ENCODE peak calls at places on chromosomes 7 and 10, in four cellular contexts. L is PC-3, N is aorta, C is heart left ventricle. I is an unnamed sample.

GRCh38 chr7:106864298-106865081 is 592 bp upstream of the PIK3CG start:
- DNase-seq in L (no peak), N (no peak), C (no peak), I (no peak)

GRCh38 chr7:36157506-36158320 is 4.7 kb downstream of the EEPD1 start:
- DNase-seq in L (peak; percentile 77), N (no peak), C (no peak), I (no peak)

GRCh38 chr10:44383749-44384600 is 922 bp downstream of the CXCL12 start:
- DNase-seq in L (no peak), N (peak; percentile 62), C (peak; percentile 50), I (no peak)

GRCh38 chr10:82742478-82742877 is 867.5 kb downstream of the NRG3 start:
- DNase-seq in L (peak; percentile 16), N (peak; percentile 45), C (no peak), I (no peak)

GRCh38 chr7:154167807-154168206 is 115.6 kb downstream of the DPP6 start:
- DNase-seq in L (no peak), N (no peak), C (no peak), I (peak; percentile 77)

GRCh38 chr7:72268826-72269225 is 143.3 kb downstream of the CALN1 start:
- DNase-seq in L (no peak), N (no peak), C (no peak), I (no peak)

GRCh38 chr10:74202356-74202755 is 51.3 kb downstream of the ADK start:
- DNase-seq in L (no peak), N (no peak), C (no peak), I (no peak)

GRCh38 chr7:116377721-116378120 is 121.8 kb upstream of the CAV2 start:
- DNase-seq in L (no peak), N (no peak), C (no peak), I (no peak)

GRCh38 chr7:129482781-129483180 is 19.6 kb upstream of the SMKR1 start:
- DNase-seq in L (no peak), N (no peak), C (no peak), I (no peak)

GRCh38 chr7:22561895-22562593 is 62.1 kb upstream of the STEAP1B start:
- DNase-seq in L (peak; percentile 55), N (no peak), C (no peak), I (no peak)

GRCh38 chr7:22561356-22561755 is 61.4 kb upstream of the STEAP1B start:
- DNase-seq in L (peak; percentile 91), N (peak; percentile 90), C (peak; percentile 83), I (no peak)

GRCh38 chr7:22564511-22565045 is 64.6 kb upstream of the STEAP1B start:
- DNase-seq in L (peak; percentile 88), N (peak; percentile 69), C (peak; percentile 70), I (no peak)

GRCh38 chr7:22563621-22564241 is 63.7 kb upstream of the STEAP1B start:
- DNase-seq in L (peak; percentile 9), N (no peak), C (no peak), I (no peak)

DNA sequence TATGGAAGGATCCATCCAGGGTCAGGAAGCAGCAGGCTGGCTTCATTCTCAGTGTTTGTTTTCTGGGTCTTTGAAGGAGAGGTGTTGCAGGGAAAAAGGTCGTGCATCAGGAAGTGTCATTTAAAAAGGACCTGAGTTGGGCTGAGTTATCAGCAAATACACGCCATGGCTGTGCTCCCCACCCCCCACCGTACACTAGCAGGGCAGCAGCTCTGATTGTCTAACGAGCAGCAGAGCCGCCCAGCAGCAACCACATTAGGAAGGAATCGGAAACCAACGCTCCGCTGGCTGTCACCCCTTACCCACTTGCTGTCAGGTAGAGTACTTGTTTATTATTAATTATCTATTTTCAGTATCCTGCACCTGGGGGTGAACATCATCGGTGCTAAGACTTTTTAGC is 63.1 kb upstream of the STEAP1B start:
- DNase-seq in L (no peak), N (no peak), C (peak; percentile 38), I (no peak)
- H3K4me3 ChIP-seq in L (no peak overlapping the region), N (no peak overlapping the region), C (peak overlapping the region; percentile 44), I (no peak overlapping the region)

DNA sequence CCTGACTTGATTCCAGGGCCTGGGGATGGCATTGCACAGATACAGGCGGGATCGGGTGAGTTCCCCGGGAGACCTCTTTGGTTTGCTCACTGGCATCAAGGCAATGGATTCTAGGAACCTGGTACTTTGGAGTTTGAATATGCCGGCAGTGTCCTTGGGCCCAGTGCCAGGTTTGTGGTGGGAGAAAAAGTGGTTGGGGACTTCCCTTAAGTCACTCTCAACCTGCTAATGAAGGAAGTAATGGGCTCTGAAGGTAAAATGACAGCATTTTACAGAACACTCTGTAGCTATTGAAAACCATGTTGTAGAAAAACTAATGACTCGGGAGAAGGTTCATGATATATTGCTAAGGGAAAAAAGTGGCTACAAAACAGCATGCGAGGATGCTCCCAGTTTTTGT is 129.9 kb downstream of the CFAP58 start:
- DNase-seq in L (no peak), N (no peak), C (no peak), I (no peak)
- H3K4me3 ChIP-seq in L (no peak overlapping the region), N (no peak overlapping the region), C (no peak overlapping the region), I (no peak overlapping the region)

DNA sequence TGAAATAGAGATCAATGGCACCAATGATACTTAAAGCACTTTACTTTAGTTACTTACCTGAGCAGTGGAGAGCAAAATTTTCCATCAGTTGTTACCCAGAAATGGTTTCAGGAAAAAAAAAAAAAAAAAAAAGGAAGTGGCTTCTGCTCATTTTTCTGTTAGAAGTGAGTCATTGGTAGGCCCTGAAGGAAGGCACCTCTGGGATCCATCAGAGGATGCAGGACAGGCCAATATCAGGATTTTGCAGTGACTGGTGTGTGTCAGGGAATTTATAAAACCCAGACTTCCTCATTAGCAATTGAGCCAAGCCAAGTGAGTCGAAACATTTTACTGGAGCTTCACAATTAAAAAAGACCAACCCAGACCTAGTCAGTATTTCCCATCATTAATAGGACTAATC is 2.3 kb upstream of the SMIM30 start:
- DNase-seq in L (no peak), N (no peak), C (no peak), I (peak; percentile 12)
- H3K4me3 ChIP-seq in L (no peak overlapping the region), N (no peak overlapping the region), C (no peak overlapping the region), I (no peak overlapping the region)

DNA sequence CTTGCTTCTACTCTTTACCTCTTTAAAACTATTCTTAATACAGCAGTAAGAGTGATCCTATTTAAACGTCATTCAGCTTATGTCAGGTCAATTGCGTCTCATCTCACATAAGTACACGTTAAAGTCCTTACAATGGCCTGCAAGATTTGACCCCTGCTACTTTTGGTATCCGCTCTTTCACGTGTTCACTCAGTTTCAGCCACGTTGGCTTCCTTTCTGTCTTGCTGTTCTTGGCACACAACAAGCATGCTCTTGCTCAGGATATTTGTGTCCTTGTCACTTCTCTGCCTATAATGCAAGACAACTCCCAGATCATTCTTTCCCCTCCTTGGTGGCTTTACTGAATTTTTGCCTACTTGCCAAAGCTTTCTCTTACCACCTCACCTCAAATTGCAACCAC is 296.8 kb downstream of the PCLO start:
- DNase-seq in L (no peak), N (no peak), C (no peak), I (no peak)
- H3K4me3 ChIP-seq in L (no peak overlapping the region), N (no peak overlapping the region), C (no peak overlapping the region), I (no peak overlapping the region)

DNA sequence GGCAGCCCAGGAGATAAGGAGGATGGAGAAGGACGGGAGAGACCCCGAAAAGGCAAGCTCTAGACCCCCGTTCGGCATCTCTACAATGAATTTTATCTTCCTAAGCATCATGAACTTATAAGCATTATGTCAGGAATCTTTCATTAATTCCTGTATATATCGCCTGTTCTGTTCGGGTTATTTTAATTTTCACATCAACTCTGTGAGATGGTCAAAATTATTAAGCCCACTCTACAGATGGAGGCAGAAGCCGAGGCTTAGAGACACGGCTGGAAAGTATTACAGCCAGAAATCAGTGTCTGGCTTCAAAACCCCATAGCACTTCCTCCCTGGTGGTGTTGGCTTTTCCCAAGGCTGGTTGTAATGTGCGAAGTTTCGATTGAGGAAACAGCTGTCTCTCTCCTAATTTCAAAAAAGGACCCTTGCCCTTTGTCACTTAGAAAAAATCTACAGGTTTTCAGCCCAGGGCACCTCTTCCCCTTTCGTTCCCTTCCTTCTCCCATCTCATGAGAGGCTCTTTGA is 1.5 kb upstream of the GRM8 start:
- DNase-seq in L (no peak), N (no peak), C (no peak), I (no peak)
- H3K4me3 ChIP-seq in L (peak overlapping the region; percentile 79), N (no peak overlapping the region), C (peak overlapping the region; percentile 50), I (peak overlapping the region; percentile 78)

DNA sequence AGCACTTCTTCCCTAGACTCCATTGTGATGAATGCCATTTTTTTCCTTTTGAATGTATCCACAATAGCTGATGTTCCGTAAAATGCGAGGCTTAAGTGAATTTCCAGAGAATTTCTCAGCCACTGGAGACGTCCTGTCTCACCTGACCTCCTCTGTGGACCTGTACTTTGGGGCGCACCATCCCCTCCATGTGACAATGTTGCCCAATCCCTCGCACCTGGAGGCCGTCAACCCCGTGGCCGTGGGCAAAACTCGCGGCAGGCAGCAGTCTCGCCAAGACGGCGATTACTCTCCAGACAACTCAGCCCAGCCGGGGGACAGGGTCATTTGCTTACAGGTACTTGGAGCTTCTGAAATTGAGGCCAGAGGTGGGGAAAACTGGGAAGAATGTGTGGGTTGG is 20.2 kb downstream of the DHTKD1 start:
- DNase-seq in L (no peak), N (no peak), C (no peak), I (no peak)
- H3K4me3 ChIP-seq in L (no peak overlapping the region), N (no peak overlapping the region), C (no peak overlapping the region), I (no peak overlapping the region)

GRCh38 chr10:75395171-75395954 is 6.2 kb downstream of the ZNF503 start:
- DNase-seq in L (peak; percentile 93), N (peak; percentile 68), C (peak; percentile 40), I (no peak)
- H3K4me3 ChIP-seq in L (peak overlapping the region; percentile 79), N (no peak overlapping the region), C (peak overlapping the region; percentile 56), I (no peak overlapping the region)

GRCh38 chr10:133372507-133372906 is 647 bp downstream of the ECHS1 start:
- DNase-seq in L (no peak), N (no peak), C (no peak), I (no peak)
- H3K4me3 ChIP-seq in L (peak overlapping the region; percentile 58), N (peak overlapping the region; percentile 74), C (peak overlapping the region; percentile 93), I (no peak overlapping the region)

DNA sequence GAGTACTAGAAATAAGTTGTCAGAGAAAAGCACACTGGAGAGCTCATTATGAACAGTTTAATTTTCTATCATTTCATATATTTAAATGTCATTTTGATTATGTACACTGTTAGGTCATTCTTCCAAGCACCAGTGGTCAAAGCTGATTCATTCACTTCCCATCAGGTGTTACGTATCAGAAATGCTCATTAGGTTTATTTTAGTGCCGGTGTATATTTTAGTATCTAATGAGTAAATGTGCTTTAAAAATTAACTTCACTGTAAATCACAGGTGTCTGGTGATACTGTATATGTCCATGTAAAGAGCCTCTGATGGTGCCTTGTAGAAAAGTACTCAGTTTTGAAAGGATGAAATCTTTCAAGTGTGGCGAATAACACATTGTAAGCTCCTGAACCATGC is 3.5 kb downstream of the DMTF1 start:
- DNase-seq in L (no peak), N (no peak), C (no peak), I (no peak)
- H3K4me3 ChIP-seq in L (no peak overlapping the region), N (no peak overlapping the region), C (no peak overlapping the region), I (no peak overlapping the region)

I was measured in BE2C.